ENCODE peak calls at places on chromosome 2, in five cellular contexts. One of them, this sample, is unnamed. For H3K4me1, the result is how much of the 10 kb centered on the place peaks cover.

GRCh38 chr2:209425082-209426071 is 1.5 kb downstream of the MAP2 start:
- DNase-seq in Caco-2: no peak
- DNase-seq in Peyer's patch: no peak
- DNase-seq in fibroblast of lung: peak
- DNase-seq in left lung: no peak
- DNase-seq in this sample: no peak

GRCh38 chr2:167992258-167992657 is 255.1 kb downstream of the STK39 start:
- DNase-seq in Caco-2: no peak
- DNase-seq in left lung: no peak
- DNase-seq in Peyer's patch: no peak
- DNase-seq in fibroblast of lung: no peak
- DNase-seq in this sample: no peak

GRCh38 chr2:229313591-229313990 is 42.5 kb upstream of the PID1 start:
- DNase-seq in fibroblast of lung: peak
- DNase-seq in Caco-2: no peak
- DNase-seq in left lung: no peak
- DNase-seq in Peyer's patch: no peak
- DNase-seq in this sample: no peak

GRCh38 chr2:141439524-141439923 is 691.3 kb downstream of the LRP1B start:
- DNase-seq in fibroblast of lung: peak
- DNase-seq in left lung: no peak
- DNase-seq in Peyer's patch: no peak
- DNase-seq in Caco-2: no peak
- DNase-seq in this sample: no peak

GRCh38 chr2:118987886-118988285 is 45.9 kb downstream of the MARCO start:
- DNase-seq in Peyer's patch: no peak
- DNase-seq in fibroblast of lung: no peak
- DNase-seq in Caco-2: no peak
- DNase-seq in left lung: no peak
- DNase-seq in this sample: no peak

GRCh38 chr2:226800941-226801784 is 1.5 kb upstream of the IRS1 start:
- DNase-seq in Peyer's patch: peak
- DNase-seq in Caco-2: peak
- DNase-seq in left lung: peak
- DNase-seq in fibroblast of lung: peak
- DNase-seq in this sample: no peak

GRCh38 chr2:140814141-140814540 is 1316.7 kb downstream of the LRP1B start:
- DNase-seq in left lung: no peak
- DNase-seq in Caco-2: no peak
- DNase-seq in fibroblast of lung: no peak
- DNase-seq in Peyer's patch: no peak
- DNase-seq in this sample: no peak

GRCh38 chr2:226772389-226773179 is 27.0 kb downstream of the IRS1 start:
- DNase-seq in fibroblast of lung: peak
- DNase-seq in Caco-2: no peak
- DNase-seq in left lung: no peak
- DNase-seq in Peyer's patch: no peak
- DNase-seq in this sample: no peak

GRCh38 chr2:64052468-64053241 is 33.4 kb upstream of the VPS54 start:
- DNase-seq in left lung: no peak
- DNase-seq in Peyer's patch: no peak
- DNase-seq in fibroblast of lung: peak
- DNase-seq in Caco-2: no peak
- DNase-seq in this sample: no peak

GRCh38 chr2:135820003-135820618 is 16.9 kb downstream of the LCT start:
- DNase-seq in fibroblast of lung: peak
- DNase-seq in Caco-2: no peak
- DNase-seq in Peyer's patch: no peak
- DNase-seq in left lung: no peak
- DNase-seq in this sample: no peak

GRCh38 chr2:202049092-202049728 is 15.6 kb downstream of the FZD7 start:
- DNase-seq in Peyer's patch: no peak
- DNase-seq in Caco-2: no peak
- DNase-seq in fibroblast of lung: no peak
- DNase-seq in left lung: no peak
- DNase-seq in this sample: no peak

GRCh38 chr2:147374410-147374811 is 470.4 kb upstream of the ACVR2A start:
- DNase-seq in Peyer's patch: no peak
- DNase-seq in left lung: no peak
- DNase-seq in fibroblast of lung: peak
- DNase-seq in Caco-2: no peak
- DNase-seq in this sample: no peak

GRCh38 chr2:128250409-128251025 is 68.2 kb downstream of the HS6ST1 start:
- DNase-seq in fibroblast of lung: no peak
- DNase-seq in Peyer's patch: no peak
- DNase-seq in Caco-2: no peak
- DNase-seq in left lung: no peak
- DNase-seq in this sample: no peak

GRCh38 chr2:205783872-205784510 is 101.7 kb downstream of the NRP2 start:
- DNase-seq in Caco-2: no peak
- DNase-seq in left lung: no peak
- DNase-seq in Peyer's patch: no peak
- DNase-seq in fibroblast of lung: no peak
- DNase-seq in this sample: no peak

GRCh38 chr2:150403457-150403856 is 84.0 kb downstream of the RND3 start:
- DNase-seq in Peyer's patch: no peak
- DNase-seq in Caco-2: no peak
- DNase-seq in left lung: no peak
- DNase-seq in fibroblast of lung: no peak
- DNase-seq in this sample: no peak

GRCh38 chr2:38370664-38371063 is 6.4 kb downstream of the ATL2 start:
- DNase-seq in left lung: no peak
- DNase-seq in fibroblast of lung: no peak
- DNase-seq in Caco-2: no peak
- DNase-seq in Peyer's patch: no peak
- DNase-seq in this sample: no peak

GRCh38 chr2:172811027-172811426 is 75.4 kb downstream of the RAPGEF4 start:
- DNase-seq in fibroblast of lung: no peak
- DNase-seq in Peyer's patch: no peak
- DNase-seq in left lung: no peak
- DNase-seq in Caco-2: no peak
- DNase-seq in this sample: no peak

GRCh38 chr2:37795456-37795855 is 124.0 kb upstream of the CDC42EP3 start:
- DNase-seq in left lung: no peak
- DNase-seq in Peyer's patch: no peak
- DNase-seq in Caco-2: no peak
- DNase-seq in fibroblast of lung: no peak
- DNase-seq in this sample: no peak

GRCh38 chr2:84888401-84889276 is 7.8 kb upstream of the TRABD2A start:
- DNase-seq in left lung: no peak
- DNase-seq in fibroblast of lung: peak
- DNase-seq in Peyer's patch: no peak
- DNase-seq in Caco-2: peak
- DNase-seq in this sample: no peak

GRCh38 chr2:79850912-79851311 is 338.1 kb downstream of the CTNNA2 start:
- DNase-seq in Caco-2: no peak
- DNase-seq in Peyer's patch: no peak
- DNase-seq in fibroblast of lung: peak
- DNase-seq in left lung: no peak
- DNase-seq in this sample: no peak

GRCh38 chr2:16441431-16441830 is 224.2 kb downstream of the CYRIA start:
- DNase-seq in left lung: no peak
- DNase-seq in fibroblast of lung: no peak
- DNase-seq in Caco-2: no peak
- DNase-seq in Peyer's patch: no peak
- DNase-seq in this sample: no peak

GRCh38 chr2:228318218-228318617 is 136.7 kb upstream of the SPHKAP start:
- DNase-seq in Peyer's patch: no peak
- DNase-seq in fibroblast of lung: no peak
- DNase-seq in left lung: no peak
- DNase-seq in Caco-2: no peak
- DNase-seq in this sample: peak

GRCh38 chr2:71560286-71561011 is 107.1 kb downstream of the DYSF start:
- DNase-seq in Peyer's patch: no peak
- DNase-seq in Caco-2: no peak
- DNase-seq in left lung: peak
- DNase-seq in fibroblast of lung: no peak
- DNase-seq in this sample: no peak

GRCh38 chr2:129903586-129904425 is 75.7 kb upstream of the RAB6C start:
- DNase-seq in Peyer's patch: peak
- DNase-seq in Caco-2: peak
- DNase-seq in fibroblast of lung: no peak
- DNase-seq in left lung: no peak
- DNase-seq in this sample: no peak

GRCh38 chr2:38527338-38528007 is 75.3 kb downstream of the HNRNPLL start:
- DNase-seq in fibroblast of lung: no peak
- DNase-seq in Peyer's patch: no peak
- DNase-seq in left lung: no peak
- DNase-seq in Caco-2: no peak
- DNase-seq in this sample: no peak

GRCh38 chr2:46717733-46718121 is 197.9 kb downstream of the MCFD2 start:
- DNase-seq in fibroblast of lung: peak
- DNase-seq in Caco-2: no peak
- DNase-seq in Peyer's patch: no peak
- DNase-seq in left lung: no peak
- DNase-seq in this sample: no peak
- H3K4me3 ChIP-seq in fibroblast of lung: peak
- H3K4me3 ChIP-seq in Caco-2: no peak
- H3K4me3 ChIP-seq in Peyer's patch: no peak
- H3K4me3 ChIP-seq in left lung: no peak
- H3K4me3 ChIP-seq in this sample: no peak

DNA sequence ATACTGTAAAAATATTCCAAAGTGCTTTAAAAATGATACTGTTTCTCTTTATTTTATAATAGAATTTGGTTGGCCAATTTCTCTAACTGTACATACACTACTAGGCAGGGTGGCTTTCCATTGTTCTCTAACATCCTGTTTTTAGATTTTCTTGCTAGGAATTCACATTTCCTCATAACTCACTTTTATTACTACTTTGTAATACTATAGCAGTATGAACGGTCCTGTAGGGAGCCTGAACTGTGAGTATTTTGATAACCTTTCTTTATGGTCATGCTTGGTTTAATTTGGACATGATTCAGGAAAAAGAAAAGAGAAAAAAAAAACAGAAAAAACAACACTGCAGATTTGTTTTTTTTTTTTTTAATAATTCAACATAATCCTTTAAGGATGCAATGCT is 37.8 kb downstream of the GCG start:
- DNase-seq in fibroblast of lung: no peak
- DNase-seq in Caco-2: no peak
- DNase-seq in Peyer's patch: no peak
- DNase-seq in left lung: no peak
- DNase-seq in this sample: no peak
- H3K4me1 ChIP-seq in fibroblast of lung: under half
- H3K4me1 ChIP-seq in Caco-2: half or more
- H3K4me1 ChIP-seq in Peyer's patch: under half
- H3K4me1 ChIP-seq in left lung: under half
- H3K4me1 ChIP-seq in this sample: under half

GRCh38 chr2:5694016-5694690 is 2.0 kb downstream of the SOX11 start:
- DNase-seq in left lung: no peak
- DNase-seq in fibroblast of lung: peak
- DNase-seq in Caco-2: no peak
- DNase-seq in Peyer's patch: no peak
- DNase-seq in this sample: no peak

GRCh38 chr2:5691659-5692529 is at the start of gene SOX11:
- DNase-seq in left lung: peak
- DNase-seq in Peyer's patch: no peak
- DNase-seq in Caco-2: no peak
- DNase-seq in fibroblast of lung: peak
- DNase-seq in this sample: no peak

GRCh38 chr2:5695641-5696350 is 3.6 kb downstream of the SOX11 start:
- DNase-seq in Caco-2: no peak
- DNase-seq in left lung: peak
- DNase-seq in Peyer's patch: no peak
- DNase-seq in fibroblast of lung: peak
- DNase-seq in this sample: no peak

GRCh38 chr2:5692561-5693287 is 540 bp downstream of the SOX11 start:
- DNase-seq in Caco-2: no peak
- DNase-seq in Peyer's patch: no peak
- DNase-seq in fibroblast of lung: peak
- DNase-seq in left lung: peak
- DNase-seq in this sample: no peak

GRCh38 chr2:5693288-5694015 is 1.3 kb downstream of the SOX11 start:
- DNase-seq in Peyer's patch: no peak
- DNase-seq in Caco-2: no peak
- DNase-seq in fibroblast of lung: peak
- DNase-seq in left lung: peak
- DNase-seq in this sample: no peak
- H3K4me3 ChIP-seq in Peyer's patch: no peak
- H3K4me3 ChIP-seq in Caco-2: no peak
- H3K4me3 ChIP-seq in fibroblast of lung: peak
- H3K4me3 ChIP-seq in left lung: no peak
- H3K4me3 ChIP-seq in this sample: peak

DNA sequence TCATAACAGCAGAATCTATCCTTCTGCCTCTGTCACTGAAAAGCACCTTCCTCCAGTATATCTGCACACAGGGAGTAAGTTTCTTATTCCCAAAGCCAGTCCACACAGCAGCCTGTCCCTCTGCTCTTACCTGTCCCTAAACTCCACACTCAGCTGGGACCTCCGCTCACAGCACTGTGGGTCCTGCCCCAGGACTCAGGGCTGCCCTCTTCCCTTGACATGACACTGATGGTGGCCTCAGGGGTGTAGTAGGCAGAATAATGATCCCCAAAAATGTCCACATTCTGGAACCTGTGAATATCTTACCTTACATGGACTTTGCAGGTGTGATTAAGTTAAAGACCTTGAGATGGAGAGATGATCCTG is 39.7 kb upstream of the EML4 start:
- DNase-seq in fibroblast of lung: no peak
- DNase-seq in Caco-2: no peak
- DNase-seq in left lung: no peak
- DNase-seq in Peyer's patch: no peak
- DNase-seq in this sample: no peak
- H3K4me1 ChIP-seq in fibroblast of lung: under half
- H3K4me1 ChIP-seq in Caco-2: under half
- H3K4me1 ChIP-seq in left lung: under half
- H3K4me1 ChIP-seq in Peyer's patch: under half
- H3K4me1 ChIP-seq in this sample: under half

GRCh38 chr2:233384017-233384416 is 29.7 kb downstream of the DGKD start:
- DNase-seq in fibroblast of lung: no peak
- DNase-seq in Caco-2: no peak
- DNase-seq in Peyer's patch: no peak
- DNase-seq in left lung: no peak
- DNase-seq in this sample: no peak
- H3K4me3 ChIP-seq in fibroblast of lung: no peak
- H3K4me3 ChIP-seq in Caco-2: no peak
- H3K4me3 ChIP-seq in Peyer's patch: no peak
- H3K4me3 ChIP-seq in left lung: no peak
- H3K4me3 ChIP-seq in this sample: no peak